ENCODE peak calls at places on chromosomes 11 and 22, in four cellular contexts. S, Z, T and I are unnamed samples.

GRCh38 chr11:15764948-15765347 is 591.4 kb downstream of the SOX6 start:
- DNase-seq in Z (no peak), S (no peak), T (no peak), I (no peak)

GRCh38 chr11:65642014-65642671 is 4.2 kb downstream of the SIPA1 start:
- DNase-seq in Z (no peak), S (peak), T (no peak), I (peak)

GRCh38 chr11:63769044-63769718 is 606 bp upstream of the ZFTA start:
- DNase-seq in Z (peak), S (peak), T (peak), I (peak)

GRCh38 chr11:2102883-2103213 is 36.3 kb downstream of the IGF2 start:
- DNase-seq in S (no peak), T (no peak), Z (no peak), I (no peak)

GRCh38 chr11:62400760-62401159 is 18.1 kb upstream of the SCGB1A1 start:
- DNase-seq in S (no peak), Z (peak), T (no peak), I (no peak)

GRCh38 chr11:28090052-28090749 is 17.8 kb downstream of the KIF18A start:
- DNase-seq in T (no peak), S (no peak), Z (peak), I (no peak)

GRCh38 chr11:2197771-2198520 is 26.3 kb upstream of the TH start:
- DNase-seq in S (no peak), T (no peak), Z (no peak), I (no peak)

GRCh38 chr11:64571410-64572091 is 19.5 kb upstream of the SLC22A12 start:
- DNase-seq in T (no peak), Z (peak), S (peak), I (no peak)

GRCh38 chr22:19811811-19812771 is 42.6 kb downstream of the GNB1L start:
- DNase-seq in S (no peak), Z (no peak), T (no peak), I (no peak)

GRCh38 chr22:33896154-33896800 is 24.0 kb downstream of the LARGE1 start:
- DNase-seq in Z (no peak), T (no peak), S (no peak), I (peak)

GRCh38 chr11:34972892-34973291 is 56.5 kb downstream of the PDHX start:
- DNase-seq in Z (peak), S (no peak), T (no peak), I (no peak)

GRCh38 chr11:73152861-73153483 is 10.9 kb upstream of the FCHSD2 start:
- DNase-seq in Z (no peak), S (peak), T (peak), I (peak)

GRCh38 chr11:134164490-134165370 is 59.0 kb downstream of the NCAPD3 start:
- DNase-seq in T (no peak), Z (no peak), S (peak), I (no peak)

GRCh38 chr11:393219-394033 is 583 bp upstream of the PKP3 start:
- DNase-seq in Z (peak), S (no peak), T (no peak), I (no peak)

GRCh38 chr11:90496722-90497121 is 273.9 kb upstream of the CHORDC1 start:
- DNase-seq in Z (no peak), T (no peak), S (no peak), I (no peak)

GRCh38 chr22:19942071-19942885 is 660 bp upstream of the TXNRD2 start:
- DNase-seq in S (no peak), Z (peak), T (peak), I (peak)

GRCh38 chr11:134740590-134741342 is 328.7 kb upstream of the B3GAT1 start:
- DNase-seq in T (no peak), Z (no peak), S (no peak), I (no peak)

GRCh38 chr11:111081021-111081511 is 164.5 kb upstream of the POU2AF2 start:
- DNase-seq in Z (peak), T (no peak), S (no peak), I (no peak)

GRCh38 chr11:119332111-119332765 is 2.1 kb upstream of the RNF26 start:
- DNase-seq in S (peak), Z (no peak), T (no peak), I (no peak)
- TF ChIP-seq EZH2phosphoT487 in S (no peak), Z (no peak), T (no peak), I (no peak)

DNA sequence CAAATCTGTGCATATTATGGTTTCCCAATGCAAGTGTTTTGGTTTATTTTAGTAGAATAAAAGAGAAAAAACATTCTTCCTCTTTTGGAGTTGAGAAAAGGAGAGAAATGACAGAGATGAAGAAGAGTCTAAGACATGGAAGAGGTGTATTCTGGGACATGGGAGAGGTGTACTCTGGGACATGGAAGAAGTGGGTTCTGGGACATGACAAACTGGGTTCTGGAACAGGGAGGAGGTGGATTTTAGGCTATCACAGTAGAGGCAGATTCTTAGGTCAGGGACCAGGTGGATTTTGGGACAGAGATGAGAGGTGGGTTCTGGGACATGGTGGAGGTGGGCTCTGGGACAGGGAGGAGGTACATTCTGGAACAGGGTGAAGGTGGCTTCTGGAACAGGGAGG is 2.1 kb upstream of the ASPHD2 start:
- DNase-seq in T (no peak), Z (no peak), S (no peak), I (no peak)
- H3K27ac ChIP-seq in T (no peak), Z (no peak), S (no peak), I (no peak)

DNA sequence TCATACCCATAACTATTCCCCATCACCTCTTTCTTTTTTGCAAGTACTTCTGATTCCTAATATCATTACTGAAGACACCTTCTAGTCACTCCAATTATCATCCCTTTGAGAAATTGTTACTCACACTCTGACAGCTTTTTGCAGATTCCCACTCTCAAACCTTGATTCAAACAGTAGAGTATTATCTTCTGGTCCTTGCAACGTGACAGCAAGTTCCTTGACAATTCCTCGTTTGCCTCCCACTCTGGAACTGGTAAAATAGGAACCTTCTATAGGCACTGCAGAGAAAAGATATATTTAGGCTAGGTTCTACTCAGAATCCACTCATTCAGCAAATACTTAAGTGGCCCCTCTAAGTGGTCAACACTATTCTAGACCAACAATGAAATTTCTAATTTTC is 23.2 kb downstream of the AGBL2 start:
- DNase-seq in T (no peak), S (no peak), Z (no peak), I (no peak)
- H2AFZ ChIP-seq in T (no peak), S (no peak), Z (no peak), I (no peak)

GRCh38 chr11:68658661-68659060 is 25.7 kb upstream of the GAL start:
- DNase-seq in T (no peak), S (no peak), Z (no peak), I (no peak)

GRCh38 chr11:68661014-68661413 is 23.3 kb upstream of the GAL start:
- DNase-seq in S (no peak), Z (no peak), T (no peak), I (no peak)

GRCh38 chr11:68661697-68662603 is 22.4 kb upstream of the GAL start:
- DNase-seq in S (no peak), T (no peak), Z (no peak), I (no peak)

GRCh38 chr11:68659158-68659921 is 25.0 kb upstream of the GAL start:
- DNase-seq in S (no peak), T (no peak), Z (peak), I (no peak)

GRCh38 chr11:68660066-68660810 is 24.1 kb upstream of the GAL start:
- DNase-seq in Z (no peak), S (no peak), T (no peak), I (no peak)
- TF ChIP-seq EZH2phosphoT487 in Z (no peak), S (no peak), T (no peak), I (no peak)

GRCh38 chr11:116537736-116538135 is 235.1 kb downstream of the BUD13 start:
- DNase-seq in S (no peak), Z (no peak), T (no peak), I (no peak)
- H3K27ac ChIP-seq in S (no peak), Z (no peak), T (no peak), I (no peak)

DNA sequence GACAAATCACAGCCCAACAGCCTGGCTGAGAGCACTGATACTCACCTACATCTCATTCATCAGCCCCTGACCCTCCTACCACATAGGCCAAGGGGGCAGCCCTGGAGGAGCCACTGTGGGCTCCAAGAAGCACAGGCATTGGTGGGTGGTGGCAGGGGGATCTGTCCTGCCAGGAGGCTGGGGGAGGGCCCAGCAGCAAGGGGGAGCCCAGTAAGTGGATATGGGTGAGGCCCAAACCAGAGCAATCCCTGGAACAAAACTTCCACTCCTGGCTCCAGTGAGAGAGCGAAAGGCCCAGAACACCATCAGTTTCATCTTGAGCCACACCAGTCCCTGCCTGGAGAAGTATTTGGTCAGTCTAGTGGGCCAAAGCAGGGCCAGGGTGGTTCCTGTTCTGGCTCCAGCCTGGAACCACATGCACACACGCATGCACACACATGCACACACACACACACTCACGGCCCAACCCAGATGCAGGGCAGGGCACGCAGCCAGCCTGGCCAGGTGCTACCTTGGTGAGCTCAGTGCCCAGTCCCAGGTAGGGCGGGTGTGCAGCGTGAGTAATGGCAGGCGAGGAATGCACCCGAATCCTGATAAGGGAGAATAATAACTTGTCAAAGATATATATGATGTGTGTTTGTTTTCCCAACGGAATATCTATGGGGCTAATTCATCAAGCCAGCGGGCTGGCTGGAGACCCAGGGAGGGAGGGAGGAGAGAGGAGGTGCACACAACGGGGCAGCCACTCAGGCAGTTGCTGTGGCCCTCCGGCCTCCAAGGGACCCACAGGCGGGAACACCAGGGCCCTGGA is 79.4 kb downstream of the BUD13 start:
- DNase-seq in Z (no peak), T (no peak), S (no peak), I (no peak)
- H2AFZ ChIP-seq in Z (no peak), T (no peak), S (no peak), I (no peak)

DNA sequence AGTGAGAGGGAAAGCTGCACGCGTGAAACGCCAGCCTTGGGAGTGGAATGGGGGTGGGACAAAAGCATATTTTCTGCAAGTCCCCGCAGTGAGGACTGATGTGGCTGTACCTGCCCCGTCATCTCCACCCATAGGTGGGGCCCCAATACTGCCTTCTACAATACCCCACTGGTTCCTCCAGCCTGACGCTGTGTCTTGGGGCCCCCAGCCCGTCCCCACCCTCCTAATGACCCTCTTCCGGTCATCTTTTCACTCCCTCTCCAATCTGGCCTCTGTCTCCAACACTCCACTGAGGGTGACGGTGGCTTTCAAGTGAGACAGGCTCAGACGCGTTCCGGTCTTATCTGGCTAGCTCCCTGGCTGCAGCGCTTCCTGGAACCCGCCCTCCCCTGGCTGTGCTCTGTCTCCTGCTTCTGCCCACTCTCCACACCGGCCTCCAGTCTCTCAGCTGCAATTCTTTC is 104.2 kb downstream of the MICAL3 start:
- DNase-seq in T (no peak), Z (no peak), S (peak), I (no peak)
- TF ChIP-seq EZH2phosphoT487 in T (no peak), Z (no peak), S (no peak), I (no peak)

GRCh38 chr22:37920131-37920530 is 14.0 kb downstream of the MICALL1 start:
- DNase-seq in Z (no peak), S (no peak), T (no peak), I (no peak)
- H3K27ac ChIP-seq in Z (no peak), S (no peak), T (no peak), I (no peak)